ENCODE peak calls at places on chromosomes 7 and 10, in eight cellular contexts. A, R, H, E, V, D, Z and G are unnamed samples.

GRCh38 chr10:98261436-98262277 is 6.3 kb downstream of the LOXL4 start:
- DNase-seq in R (no peak), D (no peak), E (no peak), H (no peak), A (no peak), V (no peak), Z (no peak), G (no peak)

GRCh38 chr7:46654546-46655443 is 733.7 kb upstream of the IGFBP3 start:
- DNase-seq in H (no peak), V (no peak), E (peak), A (peak), D (no peak), Z (peak), R (no peak), G (peak)

GRCh38 chr10:72455889-72456588 is 101.3 kb upstream of the DNAJB12 start:
- DNase-seq in V (peak), E (no peak), R (no peak), Z (peak), A (no peak), D (no peak), H (no peak), G (peak)

GRCh38 chr10:34469446-34469845 is 345.6 kb downstream of the PARD3 start:
- DNase-seq in A (no peak), Z (no peak), H (no peak), E (no peak), R (no peak), V (no peak), D (no peak), G (no peak)

GRCh38 chr7:1933066-1933835 is 263.2 kb downstream of the ELFN1 start:
- DNase-seq in E (no peak), D (no peak), V (no peak), A (no peak), H (no peak), R (no peak), Z (no peak), G (no peak)

GRCh38 chr10:88385601-88386203 is 197.4 kb downstream of the RNLS start:
- DNase-seq in E (no peak), Z (no peak), A (no peak), V (no peak), D (no peak), R (peak), H (peak), G (no peak)

GRCh38 chr7:2032030-2032875 is 200.5 kb downstream of the MAD1L1 start:
- DNase-seq in R (no peak), V (peak), A (no peak), D (no peak), H (no peak), E (peak), Z (peak), G (peak)

GRCh38 chr7:459584-460373 is 59.9 kb downstream of the PDGFA start:
- DNase-seq in E (no peak), V (no peak), R (no peak), D (no peak), H (no peak), A (no peak), Z (no peak), G (no peak)

GRCh38 chr7:25148772-25149575 is 23.9 kb upstream of the CYCS start:
- DNase-seq in H (no peak), E (no peak), R (no peak), V (no peak), A (no peak), D (no peak), Z (peak), G (no peak)
- TF ChIP-seq CTCF in H (no peak), E (no peak), R (no peak), V (no peak), A (no peak), D (no peak), Z (no peak), G (no peak)

DNA sequence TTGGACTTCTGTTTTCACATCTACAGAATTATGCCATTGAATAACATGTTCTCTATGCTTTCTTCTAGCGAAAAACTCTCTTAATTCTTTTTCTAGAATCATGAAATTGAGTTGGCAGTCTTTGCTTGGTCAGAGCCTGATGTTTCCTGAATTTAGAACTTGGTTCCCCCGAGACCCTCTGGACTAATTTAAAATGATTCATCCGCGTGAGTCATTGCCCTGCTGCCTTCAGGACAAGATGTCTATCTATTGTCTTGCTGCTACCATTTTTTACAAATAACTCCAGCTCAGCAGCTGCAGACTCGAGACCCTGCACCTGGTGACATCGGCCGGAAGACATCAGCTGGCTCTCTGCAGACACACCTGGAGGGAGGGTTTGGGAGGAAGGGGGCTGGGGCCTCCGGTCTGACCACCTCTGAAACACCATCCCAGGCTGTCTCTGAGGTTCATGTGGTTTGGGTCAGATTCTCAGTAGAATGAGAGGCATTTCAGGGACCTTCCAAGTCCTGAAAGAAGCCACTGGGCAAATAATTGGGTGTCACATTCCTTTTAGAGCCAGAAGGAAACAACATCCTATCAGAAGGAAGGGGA is 20.9 kb upstream of the KLF6 start:
- DNase-seq in A (peak), V (peak), D (no peak), R (no peak), H (no peak), E (peak), Z (peak), G (peak)
- H3K4me3 ChIP-seq in A (peak), V (no peak), D (no peak), R (peak), H (no peak), E (no peak), Z (peak), G (no peak)

DNA sequence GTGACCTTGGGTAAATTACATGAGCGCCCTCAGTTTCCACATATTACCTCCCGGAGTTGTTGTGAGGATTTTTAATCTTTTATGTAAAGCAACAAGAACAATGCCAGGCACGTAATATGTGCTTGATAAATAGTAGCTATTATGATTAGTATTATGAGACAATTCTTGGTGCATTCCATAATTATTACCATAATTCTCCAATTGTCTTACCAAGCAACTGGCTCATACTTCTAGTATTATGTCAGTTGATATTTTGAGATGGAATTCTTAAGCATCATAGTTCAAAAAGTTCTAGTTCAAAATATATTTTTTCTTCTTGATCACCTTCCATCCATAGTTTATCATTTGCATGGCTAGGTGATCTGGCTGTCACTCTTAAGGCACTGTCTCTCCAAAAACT is 259.0 kb downstream of the BBS9 start:
- DNase-seq in R (no peak), E (peak), Z (peak), D (no peak), V (no peak), H (no peak), A (peak), G (no peak)
- TF ChIP-seq CTCF in R (no peak), E (no peak), Z (no peak), D (no peak), V (no peak), H (no peak), A (no peak), G (no peak)

DNA sequence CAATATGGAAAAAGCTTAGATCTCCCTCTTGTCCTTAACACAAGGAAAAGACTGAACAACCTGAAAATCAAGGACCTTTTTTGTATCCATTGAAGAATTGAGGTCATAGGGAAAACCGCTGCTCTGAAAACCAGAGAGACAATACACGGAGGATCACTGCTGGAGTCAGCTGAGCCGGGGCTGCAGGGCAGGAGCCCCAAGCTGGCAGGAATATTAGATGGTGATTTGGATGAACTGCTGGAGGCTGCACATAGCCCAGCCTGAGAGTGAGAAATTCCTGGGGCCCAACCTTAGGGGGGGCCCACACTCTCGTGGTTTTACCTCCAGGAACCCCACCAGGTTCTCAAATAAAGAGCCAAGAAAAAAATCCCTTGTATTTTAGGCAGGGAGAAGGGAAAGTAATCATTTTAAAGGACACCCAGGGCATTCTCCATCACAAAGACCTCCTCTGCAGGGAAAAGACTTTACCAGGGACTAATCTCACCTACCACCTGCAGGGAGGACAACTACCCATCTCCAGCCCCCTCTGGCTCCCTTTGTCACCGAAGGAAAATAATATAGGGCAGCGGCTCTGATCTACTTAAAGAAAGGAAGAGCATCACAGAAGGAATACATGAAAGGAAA is 55.4 kb upstream of the RNF32 start:
- DNase-seq in A (no peak), H (no peak), Z (no peak), R (no peak), V (no peak), D (no peak), E (no peak), G (no peak)
- H3K4me3 ChIP-seq in A (no peak), H (no peak), Z (no peak), R (no peak), V (no peak), D (no peak), E (no peak), G (no peak)

DNA sequence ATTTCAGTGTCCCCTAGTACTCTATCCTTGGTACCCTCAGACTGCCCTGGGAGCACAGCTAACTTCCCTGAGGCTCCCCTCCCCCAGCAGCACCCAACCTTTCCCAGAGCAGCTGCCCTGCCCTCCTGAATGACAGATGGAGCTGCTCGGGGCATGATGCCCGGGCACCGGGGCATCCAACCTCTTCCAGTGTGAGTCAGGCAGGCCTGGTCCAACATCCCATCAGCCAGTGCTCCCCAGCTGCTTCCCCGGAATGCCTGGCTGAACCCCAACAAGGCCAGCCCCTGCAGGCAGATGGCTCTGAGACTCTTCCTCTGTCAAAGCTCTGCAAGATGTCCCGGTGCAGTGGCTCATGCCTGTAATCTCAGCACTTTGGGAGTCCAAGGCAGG is 11.9 kb upstream of the TSPAN15 start:
- DNase-seq in R (no peak), H (peak), D (no peak), E (no peak), V (peak), A (peak), Z (no peak), G (peak)
- TF ChIP-seq CTCF in R (no peak), H (no peak), D (no peak), E (no peak), V (no peak), A (no peak), Z (no peak), G (no peak)

GRCh38 chr10:120978589-120979252 is 127.6 kb downstream of the WDR11 start:
- DNase-seq in E (no peak), Z (no peak), R (no peak), A (peak), D (peak), H (no peak), V (no peak), G (peak)
- H3K4me3 ChIP-seq in E (no peak), Z (no peak), R (peak), A (no peak), D (no peak), H (peak), V (no peak), G (no peak)

DNA sequence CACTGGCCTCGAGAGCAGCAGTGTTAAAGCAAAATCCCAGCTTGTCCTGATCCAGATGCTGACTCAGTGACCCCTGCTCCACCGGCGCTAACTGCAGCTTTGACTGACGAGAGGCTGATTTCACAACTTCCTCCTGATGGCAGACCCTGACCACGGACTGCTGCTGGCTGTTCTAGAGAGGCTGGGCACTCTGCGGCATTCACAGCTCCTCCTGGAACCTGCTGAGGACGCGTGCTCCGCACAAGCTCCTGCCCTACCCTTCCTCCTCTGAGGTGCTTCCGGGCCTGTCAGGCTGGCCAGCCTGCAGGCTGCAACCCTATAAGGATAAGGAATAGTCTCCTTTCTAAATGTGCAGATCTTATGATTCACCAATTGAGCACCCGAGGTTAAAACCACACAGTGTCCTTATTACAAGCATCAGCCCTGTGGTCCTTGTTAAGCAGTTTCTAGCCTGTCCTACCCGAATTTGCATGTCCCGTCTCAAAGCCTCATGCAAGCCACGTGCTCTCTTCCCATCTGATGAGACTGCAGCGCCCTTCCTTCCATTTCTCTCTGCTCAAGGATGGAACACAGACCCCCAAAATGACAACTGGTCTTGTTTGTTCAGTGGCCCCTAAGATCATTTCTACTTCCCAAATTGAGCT is 35.5 kb upstream of the NCAPG2 start:
- DNase-seq in Z (peak), R (no peak), D (peak), A (peak), V (peak), H (no peak), E (peak), G (peak)
- TF ChIP-seq CTCF in Z (no peak), R (no peak), D (no peak), A (no peak), V (no peak), H (no peak), E (no peak), G (no peak)

GRCh38 chr10:4131407-4132215 is 346.6 kb upstream of the KLF6 start:
- DNase-seq in V (peak), Z (peak), D (peak), E (peak), R (no peak), H (no peak), A (peak), G (peak)
- H3K4me3 ChIP-seq in V (no peak), Z (no peak), D (no peak), E (no peak), R (no peak), H (no peak), A (peak), G (no peak)

DNA sequence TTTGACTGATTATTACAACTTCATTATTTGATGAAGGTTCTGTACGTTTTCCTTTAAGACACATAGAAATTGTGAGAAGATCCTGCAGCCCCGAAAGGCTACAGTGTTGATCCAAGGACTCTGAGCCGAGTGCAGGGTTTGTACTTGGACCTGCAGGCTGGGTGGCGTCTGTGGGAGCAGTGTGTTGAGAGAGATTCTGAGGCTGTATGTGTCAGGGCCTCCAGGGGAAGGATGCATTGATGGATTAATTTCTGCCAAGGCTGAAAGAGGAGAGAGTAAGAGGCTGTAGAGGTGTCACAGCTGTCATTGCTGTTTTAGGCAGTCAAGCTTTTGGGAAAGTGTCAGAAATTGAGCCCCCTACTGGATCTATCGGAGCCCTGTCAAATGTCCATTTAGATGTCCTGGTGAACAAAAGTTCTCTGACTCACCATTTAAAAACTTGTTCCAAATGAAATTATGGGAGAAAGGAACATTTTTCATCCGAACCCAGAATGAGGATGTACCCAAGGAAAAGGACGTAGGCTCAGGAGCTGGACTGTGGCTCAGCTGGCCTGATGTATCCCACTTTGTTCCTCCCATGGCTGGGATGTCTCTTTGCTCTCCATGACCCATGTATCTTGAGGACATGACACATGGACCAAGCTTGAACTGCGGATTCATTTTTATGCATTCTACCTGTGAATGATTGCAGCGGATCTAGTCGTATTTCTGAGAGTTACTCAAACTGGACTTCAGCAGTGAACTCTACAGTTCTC is 102.2 kb downstream of the TCF7L2 start:
- DNase-seq in H (no peak), Z (peak), R (no peak), E (peak), V (no peak), A (no peak), D (no peak), G (peak)
- TF ChIP-seq CTCF in H (no peak), Z (peak), R (peak), E (peak), V (peak), A (peak), D (peak), G (peak)

DNA sequence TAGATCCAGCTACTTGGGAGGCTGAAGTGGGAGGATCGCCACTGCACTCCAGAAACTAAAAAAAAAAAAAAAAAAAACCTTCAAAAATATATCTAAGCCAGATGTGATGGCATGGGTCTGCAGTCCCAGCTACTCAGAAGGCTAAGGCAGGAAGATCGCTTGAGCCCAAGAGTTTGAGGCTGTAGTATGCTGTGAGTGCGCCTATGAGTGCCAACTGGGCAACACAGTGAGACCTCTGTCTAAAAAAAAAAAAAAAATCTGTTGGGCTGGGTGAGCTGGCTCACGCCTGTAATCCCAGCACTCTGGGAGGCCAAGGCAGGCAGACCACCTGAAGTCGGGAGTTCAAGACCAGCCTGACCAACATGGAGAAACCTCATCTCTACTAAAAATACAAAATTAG is 2.8 kb upstream of the CHCHD1 start:
- DNase-seq in D (no peak), V (no peak), A (no peak), H (no peak), R (no peak), Z (no peak), E (no peak), G (no peak)
- H3K4me3 ChIP-seq in D (no peak), V (no peak), A (no peak), H (no peak), R (no peak), Z (no peak), E (no peak), G (no peak)